ENCODE peak calls at places on chromosome 1, in seven cellular contexts. U is IMR-90, J is AG09309, E is cardiac muscle cell, C is body of pancreas, W is NT2/D1, V is tibial artery. G is an unnamed sample.

GRCh38 chr1:183592733-183593132 is 2.5 kb upstream of the NCF2 start:
- DNase-seq in U (no peak), J (no peak), E (no peak), C (no peak), W (no peak), V (no peak), G (no peak)

GRCh38 chr1:21368514-21369289 is 71.2 kb upstream of the NBPF3 start:
- DNase-seq in U (peak), J (peak), E (peak), C (peak), W (peak), V (peak), G (peak)

GRCh38 chr1:28835237-28835650 is 23.3 kb downstream of the OPRD1 start:
- DNase-seq in U (no peak), J (no peak), E (no peak), C (no peak), W (no peak), V (no peak), G (no peak)

GRCh38 chr1:48061162-48062136 is 64.3 kb upstream of the TRABD2B start:
- DNase-seq in U (peak), J (no peak), E (peak), C (peak), W (peak), V (peak), G (peak)

GRCh38 chr1:226654046-226654445 is 85.0 kb downstream of the ITPKB start:
- DNase-seq in U (peak), J (no peak), E (peak), C (no peak), W (peak), V (no peak), G (no peak)

GRCh38 chr1:218297867-218298266 is 12.8 kb downstream of the RRP15 start:
- DNase-seq in U (peak), J (no peak), E (no peak), C (no peak), W (no peak), V (no peak), G (no peak)

GRCh38 chr1:77661696-77662095 is 20.8 kb downstream of the ZZZ3 start:
- DNase-seq in U (no peak), J (no peak), E (no peak), C (no peak), W (no peak), V (no peak), G (no peak)

GRCh38 chr1:7341145-7341900 is 429.8 kb upstream of the VAMP3 start:
- DNase-seq in U (peak), J (no peak), E (peak), C (no peak), W (no peak), V (no peak), G (no peak)

GRCh38 chr1:223712184-223712855 is at the start of gene CAPN2:
- DNase-seq in U (peak), J (no peak), E (peak), C (peak), W (peak), V (peak), G (no peak)

GRCh38 chr1:223711173-223711572 is 1.2 kb upstream of the CAPN2 start:
- DNase-seq in U (peak), J (no peak), E (peak), C (no peak), W (no peak), V (no peak), G (no peak)

GRCh38 chr1:223712856-223713494 is 636 bp downstream of the CAPN2 start:
- DNase-seq in U (no peak), J (no peak), E (no peak), C (no peak), W (no peak), V (peak), G (no peak)

GRCh38 chr1:223710179-223711133 is 1.9 kb upstream of the CAPN2 start:
- DNase-seq in U (no peak), J (no peak), E (no peak), C (no peak), W (no peak), V (no peak), G (no peak)

DNA sequence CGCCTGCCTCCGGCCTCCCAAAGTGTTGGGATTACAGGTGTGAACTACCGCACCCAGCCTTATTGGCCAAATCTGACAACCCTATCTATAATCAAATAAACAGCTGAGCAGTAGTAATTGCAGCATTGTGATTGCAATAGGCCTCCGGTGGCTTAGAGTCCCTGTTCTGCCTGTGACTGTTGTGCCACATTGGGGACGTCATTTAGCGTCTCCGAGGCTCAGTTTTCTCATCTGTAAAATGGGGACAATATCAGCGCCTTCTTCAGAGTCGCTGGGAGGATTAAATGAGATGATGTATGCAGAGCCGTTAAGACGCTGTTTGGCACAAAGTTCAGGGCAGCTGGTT is 528 bp upstream of the CAPN2 start:
- DNase-seq in U (no peak), J (no peak), E (no peak), C (no peak), W (no peak), V (no peak), G (no peak)
- H3K4me3 ChIP-seq in U (peak), J (peak), E (peak), C (no peak), W (peak), V (peak), G (peak)

DNA sequence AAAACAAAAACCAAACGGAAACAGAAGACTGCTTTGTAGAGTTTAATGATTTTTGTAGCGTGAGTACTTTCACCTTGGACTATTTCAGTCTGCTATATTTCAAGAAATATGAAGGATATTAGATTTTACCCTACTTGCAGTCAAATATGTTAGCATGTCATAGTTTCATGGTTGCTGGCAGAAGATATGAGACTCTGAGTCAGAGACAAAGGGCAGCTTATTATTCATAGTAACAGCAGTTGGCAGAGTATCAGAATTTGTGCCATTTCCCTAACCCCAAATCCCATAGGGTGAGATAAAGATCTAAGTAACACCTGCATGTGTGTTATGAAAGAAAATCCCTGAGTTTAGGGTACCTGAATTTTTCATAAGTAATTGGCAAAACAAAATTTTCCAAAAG is 729.1 kb upstream of the BRINP3 start:
- DNase-seq in U (peak), J (no peak), E (no peak), C (no peak), W (no peak), V (no peak), G (no peak)
- H3K4me3 ChIP-seq in U (no peak), J (no peak), E (no peak), C (no peak), W (no peak), V (no peak), G (no peak)

GRCh38 chr1:223770621-223771315 is 58.4 kb downstream of the CAPN2 start:
- DNase-seq in U (no peak), J (no peak), E (no peak), C (no peak), W (no peak), V (no peak), G (no peak)

GRCh38 chr1:223771469-223771813 is 59.1 kb downstream of the CAPN2 start:
- DNase-seq in U (no peak), J (no peak), E (no peak), C (no peak), W (no peak), V (no peak), G (no peak)

GRCh38 chr1:223772771-223773160 is 60.4 kb downstream of the CAPN2 start:
- DNase-seq in U (no peak), J (no peak), E (no peak), C (no peak), W (no peak), V (no peak), G (no peak)

GRCh38 chr1:223774133-223774811 is 61.9 kb downstream of the CAPN2 start:
- DNase-seq in U (no peak), J (no peak), E (no peak), C (no peak), W (no peak), V (no peak), G (no peak)

DNA sequence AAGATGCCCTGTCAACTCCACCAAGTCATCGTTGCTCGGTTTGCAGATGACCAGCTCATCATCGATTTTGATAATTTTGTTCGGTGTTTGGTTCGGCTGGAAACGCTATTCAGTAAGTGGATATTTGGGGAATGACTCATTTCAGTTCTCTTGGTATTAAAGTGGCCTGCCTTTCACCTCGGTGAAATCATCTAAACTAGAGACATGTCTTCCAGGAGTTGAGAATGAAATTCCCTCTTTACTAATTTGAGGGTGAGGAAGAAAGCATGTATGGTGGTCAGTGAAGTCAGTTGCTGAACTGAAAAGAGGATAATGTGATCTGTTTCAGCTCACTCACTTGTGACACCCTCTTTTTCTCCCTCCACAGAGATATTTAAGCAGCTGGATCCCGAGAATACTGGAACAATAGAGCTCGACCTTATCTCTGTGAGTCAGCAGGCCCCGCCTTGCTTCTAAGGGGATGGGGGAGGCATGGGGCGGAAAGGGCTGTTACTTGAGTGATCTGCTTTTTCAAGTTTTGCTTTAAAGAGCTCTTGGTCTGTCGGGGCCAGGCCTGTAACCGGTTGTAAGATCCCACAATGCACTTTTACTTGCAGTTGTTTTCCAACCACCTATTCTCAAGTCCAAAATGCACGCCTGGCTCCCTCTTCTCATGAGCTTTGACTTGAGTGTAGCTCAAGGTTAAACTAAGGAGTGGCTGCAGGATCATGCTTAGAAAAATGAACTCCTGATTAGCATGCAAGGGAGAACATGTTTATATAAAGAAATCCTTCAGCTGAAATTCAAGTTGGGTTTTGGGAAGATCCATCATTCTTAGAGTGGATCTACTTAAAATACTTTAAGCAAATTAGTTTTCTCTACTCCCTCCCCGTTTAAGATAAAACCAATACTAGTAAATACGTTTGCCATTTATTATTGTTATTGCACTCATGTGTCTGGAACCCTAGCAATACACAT is 59.8 kb downstream of the CAPN2 start:
- DNase-seq in U (peak), J (peak), E (peak), C (no peak), W (peak), V (peak), G (no peak)
- H3K4me3 ChIP-seq in U (no peak), J (no peak), E (no peak), C (no peak), W (no peak), V (no peak), G (no peak)

DNA sequence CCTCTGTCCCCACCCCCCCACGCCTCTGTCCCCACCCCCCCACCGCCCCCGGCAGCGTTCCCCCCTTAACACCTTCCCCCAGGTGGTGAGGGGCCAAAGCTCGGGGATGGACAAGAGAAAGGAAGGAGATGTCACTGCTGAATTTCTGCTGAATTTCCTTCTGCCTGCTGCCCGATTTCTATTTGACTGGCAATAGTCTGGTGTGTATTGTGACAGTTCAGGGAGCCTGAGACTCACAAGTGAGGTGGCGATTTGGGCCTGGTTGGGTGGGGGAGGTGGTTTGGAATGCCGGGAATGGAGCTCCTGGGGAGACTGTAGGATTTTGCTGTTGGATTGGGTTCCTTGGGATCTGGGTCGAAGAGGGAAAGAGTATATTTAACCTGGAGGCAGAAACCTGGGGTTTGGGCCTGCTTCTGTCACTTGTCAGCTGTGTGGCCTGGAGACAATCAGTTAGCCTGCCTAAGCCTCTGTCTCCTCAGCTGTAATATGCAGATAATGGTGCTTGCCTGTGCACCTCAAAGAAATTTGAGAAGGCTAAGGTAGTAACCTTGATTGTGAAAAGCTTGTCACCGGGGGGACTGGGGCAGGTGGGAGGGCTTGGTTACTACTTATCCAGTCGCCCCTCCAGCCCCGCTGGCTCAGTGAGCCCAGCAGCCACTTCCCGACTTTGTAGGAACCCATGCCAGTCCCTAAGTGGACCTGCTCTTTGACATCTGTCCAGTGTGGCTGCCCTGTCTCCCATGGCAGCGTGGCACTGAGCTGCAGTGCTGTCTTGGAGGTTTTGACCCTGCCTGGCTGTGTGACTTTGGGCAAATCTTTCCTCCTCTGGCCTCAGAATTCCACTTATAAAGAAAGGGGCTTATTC is 7.7 kb upstream of the LMNA start:
- DNase-seq in U (peak), J (no peak), E (peak), C (peak), W (no peak), V (no peak), G (no peak)
- H3K4me3 ChIP-seq in U (peak), J (no peak), E (peak), C (no peak), W (peak), V (peak), G (no peak)

GRCh38 chr1:1371741-1372711 is 3.0 kb downstream of the AURKAIP1 start:
- DNase-seq in U (peak), J (no peak), E (peak), C (peak), W (no peak), V (peak), G (no peak)

GRCh38 chr1:1373051-1373450 is 2.0 kb downstream of the AURKAIP1 start:
- DNase-seq in U (no peak), J (no peak), E (no peak), C (no peak), W (no peak), V (no peak), G (no peak)

GRCh38 chr1:1374861-1375662 is at the start of gene AURKAIP1:
- DNase-seq in U (peak), J (peak), E (peak), C (peak), W (peak), V (peak), G (peak)

GRCh38 chr1:1374068-1374860 is 743 bp downstream of the AURKAIP1 start:
- DNase-seq in U (no peak), J (no peak), E (no peak), C (peak), W (no peak), V (no peak), G (no peak)

DNA sequence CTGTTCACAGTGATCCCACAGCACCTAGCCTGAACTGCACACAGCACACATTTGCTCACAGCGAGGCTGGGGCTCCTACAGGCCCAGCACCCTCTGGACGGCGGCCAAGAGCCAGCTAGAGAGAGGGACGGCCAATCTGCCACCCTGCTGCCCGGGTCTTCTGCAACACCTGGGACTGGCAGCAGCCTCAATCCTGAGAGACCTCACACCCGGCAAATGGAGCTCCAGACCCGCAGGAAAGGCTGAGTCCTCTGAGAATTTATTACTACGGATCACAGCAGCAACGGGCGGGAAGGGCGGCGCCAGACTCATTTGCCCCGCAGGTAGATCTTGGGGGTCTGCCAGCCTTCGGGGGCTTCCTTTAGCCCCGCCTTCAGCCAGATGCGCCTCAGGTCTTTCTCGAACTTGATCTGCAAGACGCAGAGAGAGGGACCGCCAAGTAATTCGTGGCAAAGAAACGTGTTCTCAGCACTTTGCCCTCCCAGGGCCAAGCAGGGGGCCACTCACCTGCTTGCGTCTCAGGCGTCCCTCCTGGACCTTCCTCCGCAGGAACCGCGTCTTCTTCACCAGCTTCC is 1.4 kb downstream of the AURKAIP1 start:
- DNase-seq in U (no peak), J (no peak), E (no peak), C (no peak), W (no peak), V (no peak), G (no peak)
- H3K4me3 ChIP-seq in U (peak), J (peak), E (peak), C (no peak), W (peak), V (peak), G (peak)